ENCODE peak calls at places on chromosomes 16 and 17, in eight cellular contexts. W, T, Q, H, S, K, A and I are unnamed samples.

GRCh38 chr17:2804912-2805311 is 8.7 kb downstream of the RAP1GAP2 start:
- DNase-seq in W (no peak), T (no peak), Q (no peak), H (no peak), S (no peak), K (no peak), A (no peak), I (no peak)

GRCh38 chr16:86802013-86802412 is 223.7 kb downstream of the FOXL1 start:
- DNase-seq in W (no peak), T (no peak), Q (no peak), H (no peak), S (no peak), K (no peak), A (no peak), I (no peak)

GRCh38 chr17:82835766-82836512 is 3.9 kb downstream of the ZNF750 start:
- DNase-seq in W (peak; percentile 53), T (no peak), Q (peak; percentile 76), H (no peak), S (no peak), K (no peak), A (no peak), I (no peak)

GRCh38 chr17:19298561-19299213 is 61.5 kb downstream of the EPN2 start:
- DNase-seq in W (no peak), T (no peak), Q (no peak), H (no peak), S (no peak), K (no peak), A (no peak), I (no peak)

GRCh38 chr17:31581022-31581483 is 189.6 kb downstream of the RAB11FIP4 start:
- DNase-seq in W (peak; percentile 85), T (no peak), Q (no peak), H (peak; percentile 43), S (peak; percentile 78), K (peak; percentile 75), A (no peak), I (peak; percentile 41)

GRCh38 chr16:970379-970765 is 412 bp downstream of the LMF1 start:
- DNase-seq in W (peak; percentile 57), T (no peak), Q (no peak), H (no peak), S (no peak), K (no peak), A (no peak), I (no peak)

GRCh38 chr17:50464736-50465135 is 3.9 kb downstream of the CHAD start:
- DNase-seq in W (no peak), T (no peak), Q (no peak), H (no peak), S (peak; percentile 22), K (no peak), A (no peak), I (no peak)

GRCh38 chr16:87541004-87541881 is 48.4 kb upstream of the ZCCHC14 start:
- DNase-seq in W (no peak), T (peak; percentile 39), Q (no peak), H (peak; percentile 94), S (no peak), K (no peak), A (no peak), I (no peak)

GRCh38 chr17:35432176-35433074 is at the start of gene SLFN12:
- DNase-seq in W (peak; percentile 62), T (peak; percentile 73), Q (peak; percentile 65), H (peak; percentile 95), S (peak; percentile 57), K (peak; percentile 74), A (peak; percentile 82), I (peak; percentile 35)

GRCh38 chr16:78478267-78478821 is 378.9 kb downstream of the WWOX start:
- DNase-seq in W (no peak), T (no peak), Q (peak; percentile 75), H (no peak), S (no peak), K (no peak), A (peak; percentile 22), I (no peak)

GRCh38 chr16:19488213-19488640 is 33.7 kb downstream of the GDE1 start:
- DNase-seq in W (no peak), T (peak; percentile 57), Q (peak; percentile 89), H (no peak), S (no peak), K (no peak), A (no peak), I (peak; percentile 4)

GRCh38 chr17:67390646-67391480 is 13.8 kb downstream of the PITPNC1 start:
- DNase-seq in W (peak; percentile 52), T (peak; percentile 46), Q (no peak), H (peak; percentile 97), S (no peak), K (peak; percentile 37), A (no peak), I (no peak)

GRCh38 chr16:30087181-30087898 is 4.4 kb downstream of the TBX6 start:
- DNase-seq in W (peak; percentile 60), T (no peak), Q (no peak), H (no peak), S (no peak), K (no peak), A (no peak), I (no peak)

GRCh38 chr17:75814021-75814395 is 29.4 kb downstream of the UNK start:
- DNase-seq in W (no peak), T (no peak), Q (no peak), H (no peak), S (peak; percentile 26), K (no peak), A (no peak), I (no peak)

GRCh38 chr17:8823279-8823678 is 24.1 kb upstream of the MFSD6L start:
- DNase-seq in W (no peak), T (no peak), Q (no peak), H (no peak), S (no peak), K (no peak), A (no peak), I (no peak)

GRCh38 chr17:31586946-31587345 is 195.5 kb downstream of the RAB11FIP4 start:
- DNase-seq in W (no peak), T (no peak), Q (no peak), H (no peak), S (no peak), K (no peak), A (no peak), I (no peak)

GRCh38 chr16:74984194-74984669 is 691 bp downstream of the WDR59 start:
- DNase-seq in W (no peak), T (no peak), Q (no peak), H (peak; percentile 4), S (no peak), K (no peak), A (no peak), I (no peak)

GRCh38 chr16:2178321-2179106 is 17.9 kb downstream of the CASKIN1 start:
- DNase-seq in W (no peak), T (no peak), Q (peak; percentile 94), H (no peak), S (no peak), K (no peak), A (no peak), I (no peak)

GRCh38 chr16:52050418-52050817 is 496.5 kb downstream of the TOX3 start:
- DNase-seq in W (no peak), T (peak; percentile 19), Q (no peak), H (peak; percentile 43), S (no peak), K (no peak), A (peak; percentile 59), I (no peak)

GRCh38 chr16:48123104-48123788 is 32.5 kb downstream of the ABCC12 start:
- DNase-seq in W (no peak), T (peak; percentile 63), Q (no peak), H (peak; percentile 99), S (no peak), K (no peak), A (no peak), I (no peak)

GRCh38 chr16:87464691-87465300 is 28.0 kb downstream of the ZCCHC14 start:
- DNase-seq in W (peak; percentile 75), T (peak; percentile 80), Q (no peak), H (peak; percentile 81), S (peak; percentile 77), K (peak; percentile 80), A (no peak), I (peak; percentile 76)

GRCh38 chr17:45430006-45430737 is 2.5 kb downstream of the ARHGAP27 start:
- DNase-seq in W (peak; percentile 47), T (no peak), Q (no peak), H (no peak), S (peak; percentile 39), K (no peak), A (no peak), I (no peak)

DNA sequence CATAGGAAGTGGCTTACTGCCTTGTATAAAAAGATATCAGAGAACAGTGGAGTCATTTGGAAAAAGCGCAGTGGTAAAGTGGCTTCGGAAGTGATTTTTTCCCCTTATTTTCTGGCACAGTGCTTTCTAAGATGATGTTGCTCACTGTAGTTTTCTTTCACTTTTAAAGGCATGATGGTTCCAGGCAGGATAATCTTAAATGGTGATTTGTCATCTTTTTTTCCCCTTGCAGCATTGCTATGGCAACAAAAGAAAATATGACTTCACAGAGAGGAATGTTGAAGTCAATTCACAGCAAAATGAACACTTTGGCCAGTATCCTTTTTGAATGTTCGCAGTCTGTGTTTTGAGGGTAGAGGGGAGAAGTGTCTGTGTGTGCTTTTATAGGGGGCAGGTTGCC is 42.5 kb downstream of the GOSR1 start:
- DNase-seq in W (no peak), T (peak; percentile 39), Q (no peak), H (peak; percentile 80), S (no peak), K (no peak), A (no peak), I (no peak)
- H3K27ac ChIP-seq in W (no peak overlapping the region), T (peak overlapping the region; percentile 8), Q (no peak overlapping the region), H (peak overlapping the region; percentile 76), S (no peak overlapping the region), K (peak overlapping the region; percentile 59), A (no peak overlapping the region), I (no peak overlapping the region)

GRCh38 chr16:57736419-57737281 is 1.1 kb downstream of the KATNB1 start:
- DNase-seq in W (no peak), T (peak; percentile 83), Q (peak; percentile 78), H (peak; percentile 75), S (no peak), K (no peak), A (peak; percentile 40), I (no peak)
- TF ChIP-seq CTCF in W (peak; percentile 15), T (peak; percentile 25), Q (peak; percentile 51), H (peak; percentile 41), S (no peak), K (no peak), A (no peak), I (no peak)

DNA sequence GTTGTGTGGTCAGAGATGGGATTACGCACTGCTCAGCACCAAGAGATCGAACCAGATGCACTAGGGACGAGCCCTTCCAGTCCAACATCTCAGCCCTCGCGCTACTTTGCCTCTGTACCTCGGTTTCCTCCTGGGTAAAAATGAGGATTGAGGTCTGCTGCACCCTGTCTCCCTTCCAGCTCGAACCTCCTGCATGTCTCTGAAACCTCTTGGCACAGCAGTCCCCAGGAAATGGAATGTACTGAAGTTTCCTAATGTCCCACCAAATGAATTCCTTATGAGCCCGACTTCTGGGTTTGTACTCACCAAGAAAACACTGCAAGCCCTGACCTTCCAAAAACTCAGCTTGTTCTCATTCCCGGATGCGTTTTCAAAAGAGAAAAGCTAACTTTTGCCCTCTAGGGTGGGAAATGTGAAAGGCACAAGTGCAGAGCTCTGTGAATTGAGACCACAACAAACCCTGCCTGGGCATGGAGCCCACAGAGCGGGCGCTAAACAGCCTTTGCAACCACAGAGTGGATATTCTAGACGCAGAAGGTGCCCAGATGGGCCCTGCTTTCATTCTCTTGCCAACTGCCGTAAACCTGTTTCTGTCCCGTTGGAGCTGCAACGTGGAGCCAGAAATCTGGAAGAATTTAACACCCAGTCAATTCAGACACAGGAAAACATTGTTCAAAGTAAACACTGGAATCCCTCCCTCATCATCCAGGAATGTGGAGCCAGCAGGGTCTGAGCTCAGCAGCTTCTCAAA is 10.3 kb downstream of the CDRT4 start:
- DNase-seq in W (no peak), T (peak; percentile 82), Q (no peak), H (peak; percentile 37), S (peak; percentile 94), K (peak; percentile 77), A (no peak), I (peak; percentile 86)
- H3K27ac ChIP-seq in W (peak overlapping the region; percentile 79), T (peak overlapping the region; percentile 82), Q (peak overlapping the region; percentile 55), H (peak overlapping the region; percentile 31), S (peak overlapping the region; percentile 90), K (peak overlapping the region; percentile 81), A (no peak overlapping the region), I (peak overlapping the region; percentile 90)

GRCh38 chr17:39753514-39754160 is 15.9 kb downstream of the GRB7 start:
- DNase-seq in W (no peak), T (peak; percentile 79), Q (peak; percentile 84), H (no peak), S (peak; percentile 79), K (no peak), A (peak; percentile 60), I (no peak)
- TF ChIP-seq CTCF in W (no peak), T (no peak), Q (no peak), H (no peak), S (no peak), K (no peak), A (no peak), I (no peak)